ENCODE peak calls at places on chromosomes 7 and 10, in seven cellular contexts. M is cardiac fibroblast; T is activated naive CD4-positive, alpha-beta T cell; X is AG04450; O is DMS153; V is NCI-H2029 treated with DMSO at 0.1 percent for 48 hours; B is left ventricle myocardium inferior. P is an unnamed sample.

GRCh38 chr10:73589538-73590126 is 1.5 kb downstream of the USP54 start:
- DNase-seq in B (no peak), X (no peak), M (peak; percentile 43), O (no peak), V (no peak), T (no peak), P (no peak)

GRCh38 chr7:66283003-66283920 is 78.1 kb downstream of the TPST1 start:
- DNase-seq in X (peak; percentile 24), B (no peak), T (no peak), O (no peak), V (no peak), M (peak; percentile 92), P (no peak)

GRCh38 chr7:143043391-143043790 is 8.8 kb upstream of the OR6V1 start:
- DNase-seq in O (no peak), V (no peak), M (peak; percentile 62), X (no peak), B (no peak), T (no peak), P (no peak)

GRCh38 chr10:128018236-128018635 is 108.0 kb downstream of the MKI67 start:
- DNase-seq in M (peak; percentile 45), B (no peak), X (no peak), O (no peak), V (no peak), T (no peak), P (no peak)

GRCh38 chr10:44217274-44217820 is 167.6 kb downstream of the CXCL12 start:
- DNase-seq in B (no peak), M (no peak), X (no peak), V (no peak), O (no peak), T (no peak), P (no peak)

GRCh38 chr7:134694299-134694698 is 47.6 kb downstream of the BPGM start:
- DNase-seq in B (no peak), X (no peak), T (no peak), M (no peak), V (no peak), O (no peak), P (no peak)

GRCh38 chr7:51148216-51148615 is 168.4 kb downstream of the COBL start:
- DNase-seq in T (no peak), O (no peak), X (no peak), M (no peak), V (no peak), B (no peak), P (no peak)

GRCh38 chr7:74289660-74290589 is 718 bp downstream of the CLIP2 start:
- DNase-seq in T (peak; percentile 31), X (no peak), V (no peak), M (no peak), B (peak; percentile 33), O (no peak), P (no peak)

GRCh38 chr10:60311821-60312220 is 77.9 kb downstream of the ANK3 start:
- DNase-seq in M (no peak), V (no peak), T (no peak), O (no peak), B (no peak), X (no peak), P (no peak)

GRCh38 chr7:157932498-157933218 is 595.9 kb downstream of the DNAJB6 start:
- DNase-seq in T (no peak), B (no peak), O (peak; percentile 62), M (peak; percentile 5), V (no peak), X (no peak), P (no peak)

GRCh38 chr10:72108811-72109618 is 20.7 kb upstream of the SPOCK2 start:
- DNase-seq in O (no peak), X (no peak), T (no peak), M (no peak), V (no peak), B (no peak), P (no peak)

GRCh38 chr10:43867667-43868361 is 219.1 kb upstream of the ZNF32 start:
- DNase-seq in V (no peak), T (no peak), X (no peak), M (peak; percentile 94), O (no peak), B (no peak), P (no peak)

GRCh38 chr10:77245953-77246352 is 391.7 kb downstream of the KCNMA1 start:
- DNase-seq in T (no peak), M (peak; percentile 60), X (no peak), B (no peak), O (no peak), V (no peak), P (no peak)

GRCh38 chr7:149385195-149385955 is 75.5 kb downstream of the ZNF777 start:
- DNase-seq in T (no peak), V (peak; percentile 9), M (no peak), O (peak; percentile 11), B (no peak), X (no peak), P (no peak)

GRCh38 chr7:96297873-96298272 is 24.0 kb downstream of the SLC25A13 start:
- DNase-seq in X (no peak), O (no peak), M (no peak), B (no peak), T (no peak), V (no peak), P (no peak)

GRCh38 chr10:132099701-132100481 is 34.1 kb downstream of the JAKMIP3 start:
- DNase-seq in O (no peak), T (no peak), B (no peak), V (no peak), M (no peak), X (no peak), P (no peak)

GRCh38 chr7:2641406-2642393 is 9.9 kb downstream of the TTYH3 start:
- DNase-seq in M (peak; percentile 96), X (peak; percentile 90), B (peak; percentile 92), O (no peak), T (no peak), V (no peak), P (peak; percentile 85)

GRCh38 chr10:36119439-36119838 is 477.3 kb upstream of the FZD8 start:
- DNase-seq in T (no peak), O (no peak), M (no peak), V (no peak), X (no peak), B (no peak), P (no peak)

GRCh38 chr7:11730725-11731124 is 101.3 kb downstream of the THSD7A start:
- DNase-seq in O (no peak), X (no peak), T (no peak), B (no peak), V (no peak), M (no peak), P (no peak)

GRCh38 chr10:75610187-75610586 is 178.8 kb downstream of the LRMDA start:
- DNase-seq in T (no peak), X (no peak), O (no peak), V (no peak), M (no peak), B (no peak), P (no peak)

GRCh38 chr7:1040790-1041189 is 3.6 kb upstream of the GPR146 start:
- DNase-seq in V (no peak), T (no peak), X (peak; percentile 62), B (no peak), M (peak; percentile 47), O (no peak), P (no peak)

P was measured in glomerular endothelial cell.